ENCODE peak calls at places on chromosomes 13 and 19, in eight cellular contexts. M is colonic mucosa; H is endodermal cell; Z is CD8-positive, alpha-beta T cell; B is neural progenitor cell; A is mammary epithelial cell; L is body of pancreas; Q is heart left ventricle. E is an unnamed sample. For H3K4me1 and H3K9me3, the result is how much of the 10 kb centered on the place peaks cover.

GRCh38 chr13:23695711-23696512 is 125.7 kb downstream of the TNFRSF19 start:
- DNase-seq in M (peak), H (peak), Z (peak), B (no peak), A (no peak), L (no peak), Q (peak), E (peak)

GRCh38 chr13:48000559-48001126 is 430 bp downstream of the SUCLA2 start:
- DNase-seq in M (peak), H (no peak), Z (no peak), B (peak), A (peak), L (peak), Q (no peak), E (no peak)

GRCh38 chr13:112849500-112849899 is 119.5 kb upstream of the MCF2L start:
- DNase-seq in M (no peak), H (no peak), Z (no peak), B (no peak), A (no peak), L (peak), Q (no peak), E (no peak)

GRCh38 chr19:1360818-1361461 is 22.8 kb upstream of the NDUFS7 start:
- DNase-seq in M (no peak), H (peak), Z (no peak), B (peak), A (peak), L (peak), Q (peak), E (peak)

GRCh38 chr13:32153056-32153455 is 121.5 kb downstream of the FRY start:
- DNase-seq in M (no peak), H (no peak), Z (no peak), B (no peak), A (peak), L (no peak), Q (no peak), E (no peak)

GRCh38 chr19:15178629-15179308 is 22.0 kb downstream of the NOTCH3 start:
- DNase-seq in M (no peak), H (peak), Z (no peak), B (no peak), A (no peak), L (no peak), Q (no peak), E (no peak)

GRCh38 chr13:99760456-99760855 is 211.1 kb downstream of the ZIC5 start:
- DNase-seq in M (no peak), H (no peak), Z (no peak), B (no peak), A (no peak), L (no peak), Q (no peak), E (no peak)

GRCh38 chr19:2049741-2050348 is 1.2 kb downstream of the MKNK2 start:
- DNase-seq in M (peak), H (no peak), Z (peak), B (peak), A (peak), L (peak), Q (peak), E (peak)

GRCh38 chr13:39350461-39350881 is 252.5 kb downstream of the LHFPL6 start:
- DNase-seq in M (no peak), H (no peak), Z (no peak), B (peak), A (no peak), L (no peak), Q (no peak), E (peak)

GRCh38 chr13:40275636-40276035 is 390.8 kb downstream of the FOXO1 start:
- DNase-seq in M (no peak), H (no peak), Z (no peak), B (no peak), A (no peak), L (no peak), Q (no peak), E (no peak)

GRCh38 chr13:100234524-100235136 is 145.7 kb downstream of the PCCA start:
- DNase-seq in M (no peak), H (no peak), Z (no peak), B (no peak), A (no peak), L (no peak), Q (no peak), E (no peak)

GRCh38 chr19:29804493-29804892 is 7.3 kb upstream of the CCNE1 start:
- DNase-seq in M (no peak), H (no peak), Z (no peak), B (no peak), A (no peak), L (no peak), Q (no peak), E (no peak)

GRCh38 chr13:47033216-47033615 is 136.4 kb upstream of the HTR2A start:
- DNase-seq in M (no peak), H (peak), Z (no peak), B (no peak), A (peak), L (no peak), Q (no peak), E (no peak)

GRCh38 chr13:77507931-77508776 is 27.4 kb upstream of the SCEL start:
- DNase-seq in M (no peak), H (no peak), Z (no peak), B (no peak), A (peak), L (no peak), Q (no peak), E (no peak)

GRCh38 chr19:54517483-54517882 is 14.9 kb downstream of the LAIR2 start:
- DNase-seq in M (peak), H (peak), Z (peak), B (peak), A (peak), L (peak), Q (no peak), E (peak)

GRCh38 chr19:49643466-49643865 is 1.5 kb downstream of the SCAF1 start:
- DNase-seq in M (no peak), H (no peak), Z (no peak), B (no peak), A (no peak), L (no peak), Q (no peak), E (no peak)
- H3K4me1 ChIP-seq in M (under half), H (under half), Z (under half), B (under half), A (under half), L (under half), Q (under half), E (under half)

GRCh38 chr19:51116736-51117135 is 8.0 kb upstream of the SIGLEC9 start:
- DNase-seq in M (no peak), H (no peak), Z (peak), B (no peak), A (no peak), L (no peak), Q (no peak), E (no peak)

GRCh38 chr19:51119675-51120074 is 5.0 kb upstream of the SIGLEC9 start:
- DNase-seq in M (no peak), H (no peak), Z (no peak), B (no peak), A (no peak), L (no peak), Q (no peak), E (no peak)

GRCh38 chr19:51122112-51122981 is 2.4 kb upstream of the SIGLEC9 start:
- DNase-seq in M (no peak), H (no peak), Z (no peak), B (no peak), A (peak), L (no peak), Q (no peak), E (no peak)

GRCh38 chr19:51121257-51121656 is 3.4 kb upstream of the SIGLEC9 start:
- DNase-seq in M (no peak), H (no peak), Z (no peak), B (no peak), A (no peak), L (no peak), Q (no peak), E (no peak)

DNA sequence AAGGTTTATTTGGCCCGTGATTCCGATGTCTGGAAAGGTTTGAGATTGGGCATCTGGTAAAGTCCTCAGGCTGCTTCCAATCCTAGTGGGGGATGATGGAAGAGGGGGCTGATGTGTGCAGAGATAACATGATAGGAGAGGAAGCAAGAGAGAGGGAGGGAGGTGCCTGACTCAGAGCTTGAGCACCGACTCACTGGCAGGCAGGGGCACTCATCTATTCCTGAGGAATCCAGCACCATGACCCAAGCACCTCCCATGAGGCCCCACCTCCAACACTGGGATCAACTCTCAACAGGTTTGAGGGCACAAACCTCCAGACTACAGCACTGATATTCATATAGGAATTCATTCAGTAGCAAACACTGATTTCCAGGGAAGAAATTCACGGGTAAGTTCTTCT is 5.6 kb upstream of the SIGLEC9 start:
- DNase-seq in M (no peak), H (no peak), Z (no peak), B (no peak), A (no peak), L (no peak), Q (no peak), E (no peak)
- TF ChIP-seq CTCF in M (no peak), H (no peak), Z (no peak), B (no peak), A (no peak), L (no peak), Q (no peak), E (no peak)

GRCh38 chr19:56562766-56563165 is 4.5 kb upstream of the ZNF470 start:
- DNase-seq in M (no peak), H (no peak), Z (no peak), B (no peak), A (no peak), L (no peak), Q (no peak), E (no peak)

GRCh38 chr19:56567274-56568120 is at the start of gene ZNF470:
- DNase-seq in M (peak), H (peak), Z (peak), B (peak), A (peak), L (peak), Q (peak), E (peak)

DNA sequence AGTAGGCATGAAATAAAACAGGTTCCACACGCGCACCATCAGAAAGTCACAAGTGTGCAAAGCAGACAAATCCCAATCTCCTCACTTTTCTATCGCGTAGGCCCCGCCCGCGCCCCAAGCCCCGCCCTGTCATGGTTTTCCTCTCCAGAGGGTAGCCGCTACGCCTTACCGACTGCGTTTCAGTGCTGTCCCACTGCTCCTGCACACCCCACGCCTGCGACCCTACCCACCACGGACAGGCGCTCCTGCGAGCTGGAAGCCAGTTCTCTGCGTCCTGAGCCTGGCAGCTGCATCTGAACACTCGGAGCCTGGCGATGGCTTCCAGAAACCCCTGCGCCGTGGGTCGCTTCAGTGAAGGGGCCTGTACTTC is 379 bp upstream of the ZNF470 start:
- DNase-seq in M (peak), H (no peak), Z (peak), B (no peak), A (no peak), L (peak), Q (peak), E (peak)
- H3K9me3 ChIP-seq in M (under half), H (half or more), Z (under half), B (half or more), A (under half), L (under half), Q (half or more), E (half or more)

DNA sequence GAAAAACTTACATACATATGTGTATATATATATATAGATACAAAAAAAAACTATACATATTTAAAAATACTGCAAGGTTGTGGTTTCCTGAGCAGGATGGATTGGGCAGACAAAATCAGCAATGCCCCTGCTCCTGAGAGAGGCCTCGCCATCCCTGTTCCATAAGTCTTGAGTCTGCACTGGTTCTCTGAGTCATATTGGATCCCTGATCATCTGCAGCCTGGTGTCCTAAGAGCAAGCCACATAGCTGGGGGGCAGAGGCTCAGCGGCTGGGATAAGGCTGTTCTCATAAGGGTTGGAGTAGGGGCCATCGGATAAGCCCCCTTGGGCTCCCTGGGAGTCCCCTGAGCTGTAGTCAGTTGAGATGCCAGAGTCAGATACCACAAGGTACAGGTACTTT is 3.3 kb downstream of the SWSAP1 start:
- DNase-seq in M (no peak), H (no peak), Z (no peak), B (no peak), A (no peak), L (no peak), Q (no peak), E (no peak)
- H3K4me1 ChIP-seq in M (under half), H (under half), Z (under half), B (under half), A (half or more), L (half or more), Q (under half), E (half or more)

GRCh38 chr19:4343056-4343844 is at the start of gene MPND:
- DNase-seq in M (peak), H (peak), Z (peak), B (peak), A (peak), L (peak), Q (peak), E (peak)
- TF ChIP-seq CTCF in M (no peak), H (peak), Z (no peak), B (peak), A (no peak), L (peak), Q (peak), E (peak)